ENCODE peak calls at places on chromosomes 7 and 10, in five cellular contexts. I, Y, H, O and N are unnamed samples.

GRCh38 chr10:132653721-132654120 is 116.1 kb downstream of the INPP5A start:
- DNase-seq in I (no peak), Y (peak), H (no peak), O (no peak), N (no peak)

GRCh38 chr10:83990126-83990525 is 149.2 kb upstream of the GHITM start:
- DNase-seq in I (no peak), Y (no peak), H (no peak), O (peak), N (no peak)

GRCh38 chr7:101121996-101122932 is 4.6 kb upstream of the SERPINE1 start:
- DNase-seq in I (peak), Y (peak), H (peak), O (peak), N (peak)

GRCh38 chr10:90960355-90960814 is 39.5 kb upstream of the ANKRD1 start:
- DNase-seq in I (no peak), Y (no peak), H (peak), O (no peak), N (no peak)

GRCh38 chr10:48287417-48288391 is 13.2 kb upstream of the FRMPD2 start:
- DNase-seq in I (no peak), Y (no peak), H (no peak), O (no peak), N (no peak)

GRCh38 chr7:46215987-46216567 is 295.0 kb upstream of the IGFBP3 start:
- DNase-seq in I (no peak), Y (no peak), H (no peak), O (no peak), N (no peak)

GRCh38 chr7:111041577-111041976 is 49.4 kb upstream of the LRRN3 start:
- DNase-seq in I (no peak), Y (no peak), H (no peak), O (no peak), N (no peak)

GRCh38 chr7:143882020-143882610 is 19.9 kb downstream of the TCAF1 start:
- DNase-seq in I (no peak), Y (peak), H (no peak), O (peak), N (peak)

GRCh38 chr7:140738280-140738679 is 41.8 kb downstream of the NDUFB2 start:
- DNase-seq in I (no peak), Y (no peak), H (no peak), O (no peak), N (no peak)

GRCh38 chr7:27890205-27890849 is 150.4 kb downstream of the TAX1BP1 start:
- DNase-seq in I (no peak), Y (no peak), H (no peak), O (no peak), N (no peak)

GRCh38 chr10:13859979-13860619 is 273.3 kb downstream of the PRPF18 start:
- DNase-seq in I (no peak), Y (no peak), H (no peak), O (no peak), N (no peak)

GRCh38 chr7:16086743-16087142 is 334.6 kb downstream of the CRPPA start:
- DNase-seq in I (peak), Y (no peak), H (no peak), O (no peak), N (no peak)

GRCh38 chr7:16084875-16085274 is 336.5 kb downstream of the CRPPA start:
- DNase-seq in I (no peak), Y (no peak), H (no peak), O (no peak), N (no peak)

GRCh38 chr7:16083931-16084330 is 337.4 kb downstream of the CRPPA start:
- DNase-seq in I (no peak), Y (no peak), H (peak), O (no peak), N (no peak)

GRCh38 chr7:16080131-16080530 is 341.2 kb downstream of the CRPPA start:
- DNase-seq in I (no peak), Y (no peak), H (no peak), O (no peak), N (no peak)

DNA sequence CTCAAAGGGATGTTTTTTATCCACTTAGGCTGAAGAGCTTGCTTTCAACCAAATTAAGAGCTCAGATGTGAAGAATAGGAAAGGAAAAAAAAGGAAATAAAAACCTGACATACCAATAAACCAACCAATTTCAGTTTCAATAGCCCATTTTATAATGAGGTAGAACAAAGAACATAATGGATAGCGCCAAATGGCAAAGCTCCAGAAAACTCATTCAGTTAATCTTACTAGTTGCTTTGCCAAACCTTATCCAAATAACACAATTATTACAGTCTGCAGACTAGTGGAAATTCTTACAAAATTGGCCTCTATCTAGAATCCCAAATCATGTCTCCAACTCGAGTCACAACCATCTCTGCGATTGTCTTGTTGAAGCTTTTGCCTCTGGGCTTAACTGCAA is 337.0 kb downstream of the CRPPA start:
- DNase-seq in I (no peak), Y (no peak), H (no peak), O (no peak), N (no peak)
- TF ChIP-seq EP300 in I (no peak), Y (no peak), H (no peak), O (no peak), N (no peak)

GRCh38 chr10:119306514-119306951 is 99.2 kb downstream of the GRK5 start:
- DNase-seq in I (peak), Y (no peak), H (peak), O (peak), N (no peak)
- H3K4me3 ChIP-seq in I (no peak), Y (no peak), H (no peak), O (no peak), N (no peak)

GRCh38 chr7:90244909-90245841 is at the start of gene CFAP69:
- DNase-seq in I (peak), Y (peak), H (peak), O (peak), N (peak)
- TF ChIP-seq EP300 in I (no peak), Y (no peak), H (no peak), O (no peak), N (peak)

DNA sequence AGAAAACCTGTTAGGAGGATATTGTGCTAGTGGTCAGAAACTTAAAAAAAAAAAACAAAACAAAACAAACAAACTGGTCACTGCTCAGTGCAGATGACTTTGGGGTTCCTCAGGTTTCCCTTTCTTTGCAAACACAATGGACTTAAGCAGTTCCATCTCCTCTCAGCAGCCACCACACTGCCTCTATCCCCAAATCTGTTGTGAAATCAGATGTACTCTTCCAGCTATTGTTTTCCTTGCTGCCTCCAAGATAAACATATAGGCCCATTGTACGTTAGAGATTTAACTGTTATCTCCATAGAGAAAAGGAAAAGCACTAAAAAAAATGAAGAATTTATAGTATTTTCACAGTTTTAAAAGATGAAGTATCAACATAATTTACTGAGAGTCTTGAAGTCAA is 147.1 kb downstream of the MPP7 start:
- DNase-seq in I (no peak), Y (no peak), H (no peak), O (no peak), N (no peak)
- H3K4me3 ChIP-seq in I (no peak), Y (no peak), H (no peak), O (no peak), N (no peak)

DNA sequence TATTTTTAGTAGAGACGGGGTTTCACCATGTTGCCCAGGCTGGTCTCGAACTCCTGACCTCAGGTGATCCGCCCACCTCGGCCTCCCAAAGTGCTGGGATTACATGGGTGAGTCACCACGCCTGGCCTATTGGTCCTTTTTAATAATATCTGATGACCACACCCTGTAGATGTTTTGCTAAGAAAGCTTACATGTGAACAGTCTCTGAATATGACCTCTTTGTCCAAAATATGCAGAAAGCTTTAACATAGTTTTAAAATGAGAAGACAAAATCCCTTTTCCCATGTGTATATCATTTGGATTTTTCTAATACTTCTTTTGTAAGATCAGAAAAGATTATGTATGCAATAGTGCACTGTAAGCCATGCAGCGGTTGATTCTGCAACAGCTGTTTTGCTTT is 38.5 kb downstream of the MCU start:
- DNase-seq in I (no peak), Y (no peak), H (no peak), O (no peak), N (no peak)
- TF ChIP-seq EP300 in I (no peak), Y (no peak), H (no peak), O (no peak), N (no peak)

DNA sequence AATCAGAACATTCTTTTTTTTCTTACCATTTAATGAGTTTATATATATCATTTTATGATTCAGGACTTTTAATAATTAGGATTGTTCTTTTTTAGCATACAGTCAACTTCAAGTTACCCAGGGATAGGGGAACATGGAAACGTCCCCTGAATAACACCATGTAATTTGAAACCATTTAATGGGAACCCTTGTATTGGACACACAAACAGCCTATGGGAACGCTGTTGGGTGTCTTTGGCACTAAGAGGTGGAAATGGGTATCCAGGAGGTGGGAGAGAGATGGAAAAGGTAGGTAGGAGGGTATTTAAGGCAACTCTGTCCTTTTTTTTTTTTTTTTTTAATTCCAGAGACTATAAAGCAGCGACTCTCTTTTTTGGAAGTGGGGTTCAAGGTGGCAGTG is 2.6 kb downstream of the LUC7L2 start:
- DNase-seq in I (peak), Y (no peak), H (no peak), O (no peak), N (no peak)
- H3K4me3 ChIP-seq in I (no peak), Y (no peak), H (no peak), O (no peak), N (no peak)